ENCODE peak calls at places on chromosomes 13 and 19, in six cellular contexts. R is HCT116, N is stomach, J is uterus, L is NB4, V is HepG2. S is an unnamed sample.

GRCh38 chr13:95707035-95707434 is 30.1 kb downstream of the DNAJC3 start:
- DNase-seq in N (no peak), V (no peak), J (no peak), L (no peak), R (no peak), S (no peak)

GRCh38 chr13:32737111-32737571 is 150.9 kb downstream of the PDS5B start:
- DNase-seq in J (no peak), N (no peak), V (no peak), R (no peak), L (no peak), S (no peak)

GRCh38 chr19:32224371-32225244 is 120.8 kb upstream of the ZNF507 start:
- DNase-seq in V (peak), N (peak), R (no peak), J (peak), L (peak), S (peak)

GRCh38 chr13:113897161-113897560 is 33.3 kb upstream of the GAS6 start:
- DNase-seq in N (no peak), J (peak), L (no peak), R (no peak), V (peak), S (peak)

GRCh38 chr13:110626510-110626909 is 11.2 kb downstream of the NAXD start:
- DNase-seq in R (no peak), L (no peak), N (no peak), V (no peak), J (no peak), S (no peak)

GRCh38 chr19:38647966-38648788 is 728 bp downstream of the ACTN4 start:
- DNase-seq in N (no peak), L (no peak), J (no peak), V (no peak), R (no peak), S (no peak)

GRCh38 chr13:22740264-22740663 is 440.5 kb upstream of the SGCG start:
- DNase-seq in R (no peak), L (peak), V (no peak), N (no peak), J (no peak), S (no peak)

GRCh38 chr13:60080871-60081270 is 82.9 kb downstream of the DIAPH3 start:
- DNase-seq in V (no peak), L (no peak), R (no peak), N (no peak), J (no peak), S (no peak)

GRCh38 chr13:32150794-32151193 is 119.2 kb downstream of the FRY start:
- DNase-seq in N (no peak), J (peak), R (no peak), L (no peak), V (no peak), S (no peak)

GRCh38 chr19:1177322-1178114 is 3.5 kb upstream of the SBNO2 start:
- DNase-seq in R (peak), N (no peak), J (peak), V (no peak), L (peak), S (peak)

GRCh38 chr13:45659536-45659935 is 42.6 kb upstream of the CBY2 start:
- DNase-seq in N (no peak), R (no peak), J (no peak), L (no peak), V (no peak), S (no peak)

GRCh38 chr19:6761053-6761676 is 6.1 kb downstream of the SH2D3A start:
- DNase-seq in N (no peak), L (peak), V (peak), J (no peak), R (no peak), S (peak)

GRCh38 chr13:26280822-26281221 is 26.9 kb downstream of the CDK8 start:
- DNase-seq in V (peak), L (no peak), J (no peak), R (no peak), N (no peak), S (no peak)

GRCh38 chr13:62633448-62633847 is 1217.8 kb upstream of the PCDH20 start:
- DNase-seq in N (no peak), L (no peak), J (no peak), R (no peak), V (no peak), S (no peak)

GRCh38 chr19:13428352-13428751 is 77.9 kb downstream of the CACNA1A start:
- DNase-seq in N (no peak), J (no peak), L (peak), R (peak), V (no peak), S (peak)

GRCh38 chr13:76383671-76384461 is 502.3 kb downstream of the KCTD12 start:
- DNase-seq in N (no peak), V (no peak), J (no peak), L (no peak), R (no peak), S (no peak)

GRCh38 chr13:45447050-45447661 is 17.6 kb upstream of the COG3 start:
- DNase-seq in R (no peak), N (no peak), L (no peak), J (no peak), V (peak), S (no peak)

GRCh38 chr13:102694944-102695343 is at the start of gene METTL21C:
- DNase-seq in L (no peak), V (no peak), R (no peak), N (no peak), J (no peak), S (no peak)

GRCh38 chr19:23531231-23531790 is 136.0 kb upstream of the ZNF91 start:
- DNase-seq in N (no peak), L (no peak), J (no peak), V (no peak), R (no peak), S (no peak)

GRCh38 chr13:34933786-34934185 is 8.3 kb upstream of the NBEA start:
- DNase-seq in J (no peak), V (no peak), L (no peak), R (no peak), N (no peak), S (no peak)

GRCh38 chr13:34931572-34931971 is 10.5 kb upstream of the NBEA start:
- DNase-seq in V (peak), R (peak), N (no peak), L (peak), J (no peak), S (no peak)

GRCh38 chr13:34933349-34933748 is 8.7 kb upstream of the NBEA start:
- DNase-seq in L (no peak), V (no peak), J (no peak), N (no peak), R (no peak), S (no peak)

GRCh38 chr13:34939771-34940170 is 2.3 kb upstream of the NBEA start:
- DNase-seq in J (no peak), R (no peak), V (no peak), L (no peak), N (no peak), S (no peak)

DNA sequence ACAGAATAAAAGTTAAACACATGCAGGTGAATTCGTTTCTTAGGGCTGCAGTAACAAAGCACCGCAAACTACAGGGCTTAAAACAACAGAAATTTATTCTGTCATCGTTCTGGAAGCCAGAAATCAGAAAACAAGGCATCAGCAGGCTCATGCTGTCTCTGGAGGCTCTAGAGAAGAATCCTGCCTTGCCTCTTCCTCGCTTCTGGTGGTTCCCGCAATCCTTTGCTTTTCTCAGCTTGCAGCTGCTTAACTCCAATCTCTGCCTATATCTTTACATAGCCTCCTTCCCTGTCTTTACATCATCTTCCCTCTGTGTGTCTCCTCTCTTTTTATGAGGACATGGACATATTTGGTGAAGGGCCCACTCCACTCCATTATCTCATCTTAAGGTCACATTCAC is 6.2 kb upstream of the NBEA start:
- DNase-seq in J (no peak), V (no peak), R (no peak), L (no peak), N (no peak), S (no peak)
- TF ChIP-seq POLR2A in J (no peak), V (no peak), R (no peak), L (no peak), N (no peak), S (no peak)

DNA sequence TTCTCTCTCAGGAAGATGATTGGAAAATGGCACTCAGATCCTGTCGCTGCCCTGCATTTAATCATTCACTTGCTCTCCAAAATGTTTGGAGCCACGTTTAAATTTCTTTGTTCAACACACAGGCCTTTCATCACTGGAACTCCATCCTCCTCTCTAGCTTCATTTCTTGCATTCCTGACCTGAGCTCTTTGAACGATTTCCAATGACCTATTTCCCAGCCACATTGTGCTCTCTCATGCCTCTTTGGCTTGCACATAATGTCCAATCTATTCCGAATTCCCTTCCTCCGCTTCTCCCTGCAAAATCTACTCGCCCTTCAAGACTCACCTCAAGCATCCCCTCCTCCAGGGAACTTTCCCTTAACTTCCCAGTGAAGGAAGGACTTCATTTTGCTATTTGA is 287.4 kb upstream of the NBEA start:
- DNase-seq in L (no peak), J (no peak), V (no peak), N (no peak), R (no peak), S (no peak)
- TF ChIP-seq POLR2A in L (no peak), J (no peak), V (no peak), N (no peak), R (no peak), S (no peak)

GRCh38 chr19:52048604-52049493 is at the start of gene ZNF432:
- DNase-seq in N (peak), R (peak), V (peak), L (peak), J (peak), S (peak)
- TF ChIP-seq POLR2A in N (peak), R (no peak), V (peak), L (no peak), J (peak), S (peak)

GRCh38 chr13:78655906-78656305 is 3.0 kb downstream of the OBI1 start:
- DNase-seq in J (no peak), V (no peak), N (no peak), L (no peak), R (no peak), S (no peak)

GRCh38 chr13:78660130-78660857 is 1.3 kb upstream of the OBI1 start:
- DNase-seq in N (no peak), R (no peak), V (peak), L (no peak), J (no peak), S (no peak)

GRCh38 chr13:78659450-78660110 is 625 bp upstream of the OBI1 start:
- DNase-seq in L (no peak), N (no peak), J (no peak), V (no peak), R (no peak), S (no peak)

GRCh38 chr13:78657699-78658629 is 991 bp downstream of the OBI1 start:
- DNase-seq in J (no peak), V (peak), R (no peak), L (peak), N (no peak), S (no peak)

DNA sequence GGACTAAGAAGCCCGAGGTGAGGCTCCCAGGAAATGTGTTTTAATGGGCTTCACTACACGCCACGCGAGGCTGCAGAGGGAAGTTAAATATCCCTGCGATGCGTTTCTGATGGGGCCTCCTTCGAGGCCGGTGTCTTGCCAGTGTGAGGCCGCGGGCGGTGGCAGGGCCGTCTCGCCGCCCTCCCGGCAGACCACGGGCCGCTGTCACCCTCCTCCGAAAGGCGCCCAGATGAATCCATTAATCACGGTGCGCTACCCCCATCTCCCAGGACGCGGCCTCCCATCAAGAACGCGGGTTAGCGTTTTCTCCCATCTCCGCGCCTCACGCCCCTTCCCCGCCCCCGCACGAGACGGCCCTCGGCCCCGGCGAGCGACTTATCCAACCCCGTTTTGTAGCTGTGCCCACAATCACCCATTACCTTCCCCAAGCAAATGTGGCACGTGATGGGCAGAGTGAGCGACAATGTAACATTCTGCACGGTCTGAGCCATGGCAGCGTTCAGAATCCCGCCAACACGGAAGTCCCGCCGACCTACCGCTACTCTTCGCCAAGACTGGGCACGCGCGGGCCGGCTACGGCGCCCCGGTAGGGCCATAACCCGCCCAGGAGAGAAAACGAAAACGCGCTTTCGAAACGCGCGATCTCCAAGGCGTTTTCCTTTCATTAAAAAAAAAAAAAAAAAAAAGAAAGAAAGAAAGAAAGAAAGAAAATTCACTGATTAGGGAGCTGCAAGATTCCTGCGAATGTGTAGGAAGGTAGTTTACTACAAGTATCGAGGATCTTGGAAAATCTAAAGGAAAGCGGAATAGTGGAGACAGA is at the start of gene OBI1:
- DNase-seq in J (peak), N (peak), L (peak), V (peak), R (peak), S (peak)
- TF ChIP-seq POLR2A in J (peak), N (no peak), L (peak), V (peak), R (peak), S (peak)